ENCODE peak calls at places on chromosomes 16 and 17, in six cellular contexts. F is A549; C is cardiac muscle cell; M is CD8-positive, alpha-beta T cell; U is NCI-H345; X is activated T-cell treated with anti-CD3 and anti-CD28 coated beads for 4 hours. G is an unnamed sample.

GRCh38 chr17:44906010-44906646 is 6.9 kb upstream of the EFTUD2 start:
- DNase-seq in X (no peak), F (peak; percentile 74), U (no peak), M (no peak), C (no peak), G (no peak)

GRCh38 chr17:149897-150575 is 12.7 kb downstream of the SCGB1C2 start:
- DNase-seq in M (no peak), U (no peak), F (no peak), C (no peak), X (no peak), G (no peak)

GRCh38 chr17:81802048-81802758 is 1.7 kb upstream of the GCGR start:
- DNase-seq in U (no peak), M (no peak), X (no peak), F (no peak), C (no peak), G (no peak)

GRCh38 chr17:75260679-75261335 is 599 bp downstream of the GGA3 start:
- DNase-seq in X (peak; percentile 44), F (no peak), M (no peak), U (no peak), C (no peak), G (no peak)

GRCh38 chr16:24946155-24946554 is 69.0 kb downstream of the ARHGAP17 start:
- DNase-seq in U (no peak), F (no peak), C (peak; percentile 44), M (no peak), X (no peak), G (no peak)

GRCh38 chr16:80946481-80946880 is 60.2 kb downstream of the CMC2 start:
- DNase-seq in C (no peak), F (no peak), X (no peak), U (no peak), M (no peak), G (no peak)

GRCh38 chr16:77738706-77739105 is 16.4 kb downstream of the NUDT7 start:
- DNase-seq in F (no peak), X (no peak), M (no peak), U (no peak), C (no peak), G (no peak)

GRCh38 chr17:64236827-64237403 is 26.1 kb downstream of the TEX2 start:
- DNase-seq in U (no peak), C (no peak), M (no peak), X (no peak), F (peak; percentile 44), G (no peak)

GRCh38 chr16:66843191-66843590 is 1.0 kb upstream of the CA7 start:
- DNase-seq in C (no peak), U (no peak), F (no peak), X (no peak), M (no peak), G (no peak)

GRCh38 chr16:19291459-19291858 is 5.9 kb downstream of the CLEC19A start:
- DNase-seq in C (no peak), M (no peak), U (no peak), X (no peak), F (no peak), G (no peak)

GRCh38 chr16:30110661-30111060 is 2.7 kb downstream of the GDPD3 start:
- DNase-seq in C (no peak), X (no peak), F (no peak), U (no peak), M (no peak), G (no peak)

GRCh38 chr17:216625-217024 is 35.2 kb upstream of the DOC2B start:
- DNase-seq in U (no peak), F (no peak), X (no peak), M (no peak), C (no peak), G (no peak)

GRCh38 chr17:14429084-14429483 is 128.2 kb downstream of the HS3ST3B1 start:
- DNase-seq in M (no peak), C (no peak), F (no peak), X (no peak), U (no peak), G (no peak)

GRCh38 chr16:85377388-85378144 is 235.6 kb upstream of the GSE1 start:
- DNase-seq in M (no peak), X (no peak), C (peak; percentile 33), F (no peak), U (no peak), G (no peak)

GRCh38 chr16:9683677-9684076 is 498.6 kb downstream of the GRIN2A start:
- DNase-seq in C (no peak), X (no peak), M (no peak), F (no peak), U (no peak), G (no peak)

GRCh38 chr17:74960739-74961342 is 11.7 kb downstream of the HID1 start:
- DNase-seq in X (peak; percentile 22), M (peak; percentile 6), F (peak; percentile 94), C (peak; percentile 73), U (no peak), G (no peak)

GRCh38 chr17:4557626-4558310 is 2.6 kb upstream of the MYBBP1A start:
- DNase-seq in X (no peak), F (no peak), C (no peak), M (no peak), U (no peak), G (no peak)

GRCh38 chr17:71666047-71666446 is 454.8 kb upstream of the SOX9 start:
- DNase-seq in X (no peak), M (no peak), C (no peak), U (no peak), F (no peak), G (no peak)

GRCh38 chr16:77213542-77214108 is 14.4 kb downstream of the SYCE1L start:
- DNase-seq in C (no peak), M (no peak), F (peak; percentile 90), U (peak; percentile 20), X (no peak), G (no peak)

GRCh38 chr17:46020023-46020735 is 21.1 kb downstream of the STH start:
- DNase-seq in M (peak; percentile 56), F (no peak), U (no peak), C (no peak), X (peak; percentile 21), G (peak; percentile 62)

GRCh38 chr17:47720196-47720595 is 12.8 kb upstream of the TBX21 start:
- DNase-seq in U (no peak), X (no peak), C (no peak), F (no peak), M (no peak), G (no peak)

G was measured in CD4-positive, alpha-beta T cell.